ENCODE peak calls at places on chromosomes 3 and 15, in six cellular contexts. G is IMR-90, L is heart left ventricle, D is endothelial cell of umbilical vein, H is tibial nerve, P is stomach. O is an unnamed sample.

GRCh38 chr3:53715815-53716483 is 130.3 kb downstream of the CHDH start:
- DNase-seq in L (no peak), D (no peak), G (no peak), H (no peak), P (peak; percentile 13), O (no peak)

GRCh38 chr3:156795890-156796451 is 30.2 kb upstream of the LEKR1 start:
- DNase-seq in G (peak; percentile 84), P (no peak), H (no peak), D (no peak), L (no peak), O (no peak)

GRCh38 chr3:45597166-45597565 is 2.6 kb downstream of the LIMD1 start:
- DNase-seq in H (peak; percentile 38), P (peak; percentile 48), L (no peak), D (no peak), G (peak; percentile 59), O (peak; percentile 43)

GRCh38 chr15:66619152-66619903 is 53.5 kb upstream of the LCTL start:
- DNase-seq in H (peak; percentile 78), P (peak; percentile 85), G (peak; percentile 68), D (peak; percentile 72), L (peak; percentile 75), O (peak; percentile 26)

GRCh38 chr3:189629803-189630455 is 1.3 kb upstream of the TP63 start:
- DNase-seq in D (no peak), H (peak; percentile 18), P (peak; percentile 45), G (no peak), L (no peak), O (no peak)

GRCh38 chr3:43932921-43933320 is 242.2 kb downstream of the ABHD5 start:
- DNase-seq in P (no peak), D (no peak), G (no peak), H (no peak), L (no peak), O (no peak)

GRCh38 chr15:60584355-60585023 is 105.5 kb upstream of the ICE2 start:
- DNase-seq in L (no peak), G (no peak), D (no peak), H (no peak), P (no peak), O (no peak)

GRCh38 chr15:39804026-39804425 is 21.4 kb upstream of the FSIP1 start:
- DNase-seq in H (no peak), L (no peak), G (peak; percentile 51), P (no peak), D (no peak), O (no peak)

GRCh38 chr3:42097166-42097946 is 6.2 kb downstream of the TRAK1 start:
- DNase-seq in P (no peak), H (no peak), G (peak; percentile 86), L (no peak), D (peak; percentile 55), O (no peak)

GRCh38 chr3:196740476-196741400 is 1.1 kb downstream of the PAK2 start:
- DNase-seq in L (no peak), H (peak; percentile 18), D (peak; percentile 68), P (no peak), G (peak; percentile 56), O (no peak)

GRCh38 chr15:41493205-41493901 is at the start of gene ITPKA:
- DNase-seq in G (peak; percentile 78), D (peak; percentile 54), H (peak; percentile 26), P (peak; percentile 86), L (peak; percentile 69), O (peak; percentile 51)

GRCh38 chr3:184314700-184315505 is 497 bp downstream of the EIF4G1 start:
- DNase-seq in D (peak; percentile 81), P (peak; percentile 83), L (peak; percentile 91), H (peak; percentile 79), G (peak; percentile 76), O (peak; percentile 84)

GRCh38 chr3:50192689-50193141 is 1.3 kb downstream of the GNAT1 start:
- DNase-seq in G (peak; percentile 40), D (peak; percentile 69), H (peak; percentile 82), P (peak; percentile 82), L (peak; percentile 64), O (no peak)

GRCh38 chr3:98893740-98894139 is 7.8 kb downstream of the DCBLD2 start:
- DNase-seq in D (no peak), G (peak; percentile 28), L (no peak), P (no peak), H (no peak), O (no peak)

GRCh38 chr3:117439812-117440211 is 730.2 kb downstream of the TUSC7 start:
- DNase-seq in D (no peak), H (peak; percentile 37), P (no peak), L (no peak), G (peak; percentile 45), O (no peak)

GRCh38 chr3:116969646-116970045 is 260.1 kb downstream of the TUSC7 start:
- DNase-seq in G (no peak), D (no peak), P (no peak), H (no peak), L (no peak), O (no peak)

GRCh38 chr3:140203510-140203909 is 268.5 kb downstream of the CLSTN2 start:
- DNase-seq in G (no peak), H (no peak), L (no peak), D (no peak), P (no peak), O (no peak)

GRCh38 chr3:172142074-172143059 is 103.0 kb downstream of the FNDC3B start:
- DNase-seq in P (no peak), L (no peak), D (peak; percentile 91), G (peak; percentile 91), H (no peak), O (no peak)

GRCh38 chr3:188507244-188507720 is 353.3 kb downstream of the LPP start:
- DNase-seq in P (no peak), D (peak; percentile 83), G (peak; percentile 97), L (no peak), H (peak; percentile 7), O (no peak)

GRCh38 chr15:88127477-88127799 is 129.1 kb downstream of the NTRK3 start:
- DNase-seq in L (no peak), H (no peak), P (no peak), G (no peak), D (no peak), O (no peak)

GRCh38 chr15:58475573-58476524 is 44.1 kb downstream of the LIPC start:
- DNase-seq in H (peak; percentile 18), L (no peak), D (peak; percentile 91), G (peak; percentile 36), P (no peak), O (peak; percentile 35)

GRCh38 chr3:60696559-60697125 is 554.6 kb downstream of the FHIT start:
- DNase-seq in D (no peak), L (no peak), H (no peak), G (no peak), P (no peak), O (no peak)

GRCh38 chr15:39946862-39947261 is 12.9 kb downstream of the EIF2AK4 start:
- DNase-seq in P (no peak), H (no peak), D (no peak), G (peak; percentile 41), L (no peak), O (no peak)

GRCh38 chr3:35200056-35200455 is 439.3 kb upstream of the ARPP21 start:
- DNase-seq in D (peak; percentile 44), P (no peak), L (no peak), G (no peak), H (no peak), O (no peak)

GRCh38 chr3:184582583-184582982 is 21.0 kb downstream of the EPHB3 start:
- DNase-seq in P (no peak), H (no peak), D (no peak), L (peak; percentile 64), G (no peak), O (peak; percentile 32)

GRCh38 chr3:23263796-23264195 is 60.7 kb downstream of the UBE2E2 start:
- DNase-seq in H (no peak), L (no peak), P (no peak), D (no peak), G (peak; percentile 82), O (no peak)
- H3K4me1 ChIP-seq in H (no peaks in the 10 kb centered on the region), L (no peaks in the 10 kb centered on the region), P (no peaks in the 10 kb centered on the region), D (peaks cover 13% of the 10 kb centered on the region), G (peaks cover 6% of the 10 kb centered on the region), O (peaks cover 7% of the 10 kb centered on the region)

GRCh38 chr3:149658444-149659172 is 783 bp upstream of the WWTR1 start:
- DNase-seq in G (peak; percentile 86), D (peak; percentile 84), H (peak; percentile 73), P (peak; percentile 70), L (peak; percentile 84), O (peak; percentile 72)
- TF ChIP-seq POLR2A in G (no peak), D (no peak), H (no peak), P (no peak), L (no peak), O (no peak)

GRCh38 chr15:56248276-56248675 is 4.6 kb upstream of the RFX7 start:
- DNase-seq in H (no peak), D (no peak), L (no peak), P (no peak), G (no peak), O (no peak)

GRCh38 chr15:56250626-56251025 is 6.9 kb upstream of the RFX7 start:
- DNase-seq in P (no peak), D (no peak), L (no peak), G (no peak), H (no peak), O (no peak)

GRCh38 chr15:56249080-56249479 is 5.4 kb upstream of the RFX7 start:
- DNase-seq in L (no peak), D (peak; percentile 39), P (no peak), G (peak; percentile 58), H (no peak), O (no peak)

GRCh38 chr15:56254270-56254669 is 10.6 kb upstream of the RFX7 start:
- DNase-seq in H (no peak), G (no peak), P (no peak), D (no peak), L (no peak), O (no peak)

DNA sequence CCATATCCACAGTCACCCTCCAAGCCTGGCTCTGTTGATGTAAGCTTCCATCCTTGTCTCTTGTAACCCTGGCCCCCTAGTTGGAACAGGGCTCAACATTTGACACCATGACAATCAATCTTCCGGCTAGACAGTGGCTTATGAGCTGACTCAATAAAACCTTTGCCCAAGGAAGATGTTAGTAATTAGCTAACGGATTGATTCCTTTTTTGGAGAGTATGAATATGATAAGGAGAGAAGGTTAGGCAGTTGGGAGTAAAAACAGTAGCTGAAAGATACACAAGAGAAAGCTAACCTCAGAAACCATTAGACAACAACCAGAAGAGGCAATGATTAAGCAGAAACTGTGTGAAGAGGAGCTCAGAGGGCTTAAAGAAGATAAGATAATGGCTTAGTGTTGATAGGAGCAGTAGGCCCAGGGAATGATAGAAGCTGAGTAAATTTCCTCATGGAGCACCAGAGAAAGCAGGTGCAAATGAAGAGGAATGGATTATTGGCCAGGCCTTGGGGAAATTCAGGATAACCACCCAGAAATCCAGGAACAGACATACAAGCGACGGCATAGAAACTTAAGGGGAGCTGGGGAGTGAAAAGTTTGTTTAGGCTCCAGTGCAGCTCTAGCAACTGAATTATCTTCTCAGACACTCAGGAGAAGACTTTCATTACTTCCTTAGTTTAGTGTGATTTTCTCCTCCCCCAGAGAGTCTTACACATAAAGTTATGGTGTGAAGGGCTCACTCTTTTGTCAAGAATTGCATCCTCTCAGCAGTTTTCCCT is 7.8 kb upstream of the RFX7 start:
- DNase-seq in G (no peak), P (no peak), L (no peak), H (no peak), D (no peak), O (no peak)
- H3K27ac ChIP-seq in G (no peak overlapping the region), P (no peak overlapping the region), L (no peak overlapping the region), H (no peak overlapping the region), D (no peak overlapping the region), O (peak overlapping the region; percentile 6)

DNA sequence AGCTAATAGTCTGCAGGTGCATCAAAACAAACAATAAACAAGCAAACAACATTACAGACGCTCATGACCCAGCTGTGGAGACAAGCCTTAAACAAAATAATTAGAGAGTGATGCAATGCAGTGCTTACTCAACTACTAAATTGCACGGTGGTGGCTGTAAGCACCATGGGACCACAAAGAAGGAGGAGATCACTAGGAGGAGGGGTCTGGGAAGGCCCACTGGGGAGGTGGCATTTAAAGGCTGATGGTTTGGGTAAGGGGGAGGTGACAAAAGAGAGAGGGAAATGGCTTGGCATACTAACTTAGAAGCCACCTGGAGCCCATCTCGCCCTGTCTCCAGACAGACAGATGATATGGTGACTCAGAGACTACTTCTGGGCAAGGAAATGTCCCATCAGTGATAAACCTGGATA is 516.7 kb downstream of the FOXP1 start:
- DNase-seq in G (peak; percentile 65), P (no peak), H (no peak), L (no peak), D (peak; percentile 53), O (peak; percentile 19)
- H3K4me1 ChIP-seq in G (peaks cover 13% of the 10 kb centered on the region), P (peaks cover 82% of the 10 kb centered on the region), H (peaks cover 31% of the 10 kb centered on the region), L (peaks cover 26% of the 10 kb centered on the region), D (peaks cover 31% of the 10 kb centered on the region), O (peaks cover 39% of the 10 kb centered on the region)